ENCODE peak calls at places on chromosomes 2 and 18, in ten cellular contexts. One of them, this sample, is unnamed.

GRCh38 chr2:71005271-71006202 is 10.9 kb upstream of the TEX261 start:
- DNase-seq in GM20000: no peak
- DNase-seq in cardiac muscle cell: no peak
- DNase-seq in fibroblast of the aortic adventitia: no peak
- DNase-seq in IMR-90: no peak
- DNase-seq in endothelial cell: no peak
- DNase-seq in fibroblast of pulmonary artery: no peak
- DNase-seq in H9: no peak
- DNase-seq in HL-60: no peak
- DNase-seq in fibroblast of lung: no peak
- DNase-seq in this sample: no peak

GRCh38 chr2:63853527-63854310 is 12.0 kb downstream of the UGP2 start:
- DNase-seq in cardiac muscle cell: no peak
- DNase-seq in endothelial cell: no peak
- DNase-seq in fibroblast of the aortic adventitia: peak; percentile 57
- DNase-seq in GM20000: no peak
- DNase-seq in fibroblast of pulmonary artery: peak; percentile 77
- DNase-seq in fibroblast of lung: peak; percentile 70
- DNase-seq in IMR-90: no peak
- DNase-seq in HL-60: peak; percentile 5
- DNase-seq in H9: no peak
- DNase-seq in this sample: no peak

GRCh38 chr2:101305492-101306123 is 2.9 kb downstream of the RNF149 start:
- DNase-seq in endothelial cell: no peak
- DNase-seq in fibroblast of lung: peak; percentile 47
- DNase-seq in HL-60: no peak
- DNase-seq in GM20000: no peak
- DNase-seq in IMR-90: peak; percentile 74
- DNase-seq in cardiac muscle cell: no peak
- DNase-seq in fibroblast of the aortic adventitia: peak; percentile 58
- DNase-seq in fibroblast of pulmonary artery: peak; percentile 63
- DNase-seq in H9: no peak
- DNase-seq in this sample: no peak

GRCh38 chr2:127145255-127145899 is 38.4 kb upstream of the BIN1 start:
- DNase-seq in fibroblast of the aortic adventitia: peak; percentile 27
- DNase-seq in endothelial cell: no peak
- DNase-seq in GM20000: no peak
- DNase-seq in cardiac muscle cell: no peak
- DNase-seq in fibroblast of pulmonary artery: no peak
- DNase-seq in fibroblast of lung: no peak
- DNase-seq in H9: no peak
- DNase-seq in HL-60: no peak
- DNase-seq in IMR-90: peak; percentile 27
- DNase-seq in this sample: no peak

GRCh38 chr2:127313359-127313758 is 19.4 kb upstream of the ERCC3 start:
- DNase-seq in fibroblast of lung: no peak
- DNase-seq in fibroblast of the aortic adventitia: no peak
- DNase-seq in HL-60: no peak
- DNase-seq in cardiac muscle cell: no peak
- DNase-seq in H9: no peak
- DNase-seq in GM20000: peak; percentile 42
- DNase-seq in IMR-90: no peak
- DNase-seq in fibroblast of pulmonary artery: no peak
- DNase-seq in endothelial cell: no peak
- DNase-seq in this sample: no peak

GRCh38 chr2:67574230-67574629 is 177.1 kb downstream of the ETAA1 start:
- DNase-seq in fibroblast of lung: peak; percentile 63
- DNase-seq in HL-60: no peak
- DNase-seq in H9: no peak
- DNase-seq in fibroblast of the aortic adventitia: peak; percentile 84
- DNase-seq in endothelial cell: no peak
- DNase-seq in IMR-90: peak; percentile 88
- DNase-seq in GM20000: no peak
- DNase-seq in cardiac muscle cell: no peak
- DNase-seq in fibroblast of pulmonary artery: peak; percentile 88
- DNase-seq in this sample: no peak

GRCh38 chr2:126704434-126705165 is 48.6 kb downstream of the GYPC start:
- DNase-seq in endothelial cell: no peak
- DNase-seq in fibroblast of the aortic adventitia: peak; percentile 59
- DNase-seq in fibroblast of lung: peak; percentile 37
- DNase-seq in GM20000: no peak
- DNase-seq in IMR-90: peak; percentile 61
- DNase-seq in HL-60: no peak
- DNase-seq in cardiac muscle cell: no peak
- DNase-seq in fibroblast of pulmonary artery: peak; percentile 46
- DNase-seq in H9: no peak
- DNase-seq in this sample: no peak

GRCh38 chr18:32742620-32743019 is 30.2 kb downstream of the KLHL14 start:
- DNase-seq in fibroblast of pulmonary artery: no peak
- DNase-seq in GM20000: no peak
- DNase-seq in endothelial cell: no peak
- DNase-seq in cardiac muscle cell: no peak
- DNase-seq in fibroblast of lung: no peak
- DNase-seq in H9: peak; percentile 33
- DNase-seq in fibroblast of the aortic adventitia: no peak
- DNase-seq in HL-60: no peak
- DNase-seq in IMR-90: no peak
- DNase-seq in this sample: no peak

GRCh38 chr2:237663517-237663916 is 36.1 kb downstream of the LRRFIP1 start:
- DNase-seq in H9: no peak
- DNase-seq in fibroblast of pulmonary artery: no peak
- DNase-seq in endothelial cell: no peak
- DNase-seq in GM20000: no peak
- DNase-seq in fibroblast of lung: peak; percentile 50
- DNase-seq in fibroblast of the aortic adventitia: no peak
- DNase-seq in IMR-90: no peak
- DNase-seq in cardiac muscle cell: no peak
- DNase-seq in HL-60: no peak
- DNase-seq in this sample: no peak

GRCh38 chr2:237667891-237668290 is 40.5 kb downstream of the LRRFIP1 start:
- DNase-seq in cardiac muscle cell: no peak
- DNase-seq in fibroblast of lung: no peak
- DNase-seq in fibroblast of the aortic adventitia: no peak
- DNase-seq in HL-60: no peak
- DNase-seq in endothelial cell: no peak
- DNase-seq in H9: no peak
- DNase-seq in IMR-90: no peak
- DNase-seq in GM20000: no peak
- DNase-seq in fibroblast of pulmonary artery: no peak
- DNase-seq in this sample: no peak

GRCh38 chr2:237664151-237664550 is 36.8 kb downstream of the LRRFIP1 start:
- DNase-seq in fibroblast of lung: no peak
- DNase-seq in fibroblast of pulmonary artery: no peak
- DNase-seq in H9: no peak
- DNase-seq in fibroblast of the aortic adventitia: no peak
- DNase-seq in HL-60: no peak
- DNase-seq in endothelial cell: no peak
- DNase-seq in GM20000: no peak
- DNase-seq in cardiac muscle cell: no peak
- DNase-seq in IMR-90: no peak
- DNase-seq in this sample: no peak

GRCh38 chr2:237666606-237667005 is 39.2 kb downstream of the LRRFIP1 start:
- DNase-seq in endothelial cell: no peak
- DNase-seq in cardiac muscle cell: no peak
- DNase-seq in fibroblast of the aortic adventitia: no peak
- DNase-seq in fibroblast of lung: no peak
- DNase-seq in HL-60: no peak
- DNase-seq in IMR-90: no peak
- DNase-seq in GM20000: no peak
- DNase-seq in fibroblast of pulmonary artery: no peak
- DNase-seq in H9: no peak
- DNase-seq in this sample: no peak

DNA sequence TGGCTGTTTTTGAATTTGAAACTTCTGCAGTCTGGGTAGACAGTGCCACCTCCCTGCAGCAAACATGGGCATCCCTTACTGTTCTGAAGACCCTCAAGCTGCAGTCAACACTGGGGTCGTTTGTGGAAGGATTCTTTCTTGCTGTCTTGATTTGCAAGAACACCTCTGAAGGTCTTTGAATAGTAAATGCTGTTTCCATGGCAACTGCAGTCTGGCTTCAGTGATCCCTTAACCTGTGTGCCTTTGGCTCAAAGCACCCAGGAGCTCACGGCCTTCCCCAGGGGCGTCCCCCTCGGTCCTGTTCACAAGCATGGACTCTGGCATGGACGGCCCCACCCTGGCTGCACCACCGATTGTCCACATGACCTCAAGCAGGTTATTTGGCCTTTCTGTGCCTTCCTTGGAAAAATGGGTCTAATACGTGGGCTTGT is 38.3 kb downstream of the LRRFIP1 start:
- DNase-seq in fibroblast of pulmonary artery: no peak
- DNase-seq in H9: peak; percentile 68
- DNase-seq in endothelial cell: no peak
- DNase-seq in GM20000: peak; percentile 45
- DNase-seq in cardiac muscle cell: no peak
- DNase-seq in IMR-90: no peak
- DNase-seq in fibroblast of lung: no peak
- DNase-seq in HL-60: no peak
- DNase-seq in fibroblast of the aortic adventitia: no peak
- DNase-seq in this sample: no peak
- TF ChIP-seq CTCF in fibroblast of pulmonary artery: no peak
- TF ChIP-seq CTCF in H9: no peak
- TF ChIP-seq CTCF in endothelial cell: no peak
- TF ChIP-seq CTCF in GM20000: no peak
- TF ChIP-seq CTCF in cardiac muscle cell: no peak
- TF ChIP-seq CTCF in IMR-90: no peak
- TF ChIP-seq CTCF in fibroblast of lung: no peak
- TF ChIP-seq CTCF in HL-60: no peak
- TF ChIP-seq CTCF in fibroblast of the aortic adventitia: no peak
- TF ChIP-seq CTCF in this sample: no peak

GRCh38 chr18:2994603-2995432 is 18.1 kb downstream of the LPIN2 start:
- DNase-seq in fibroblast of pulmonary artery: no peak
- DNase-seq in cardiac muscle cell: no peak
- DNase-seq in IMR-90: no peak
- DNase-seq in HL-60: peak; percentile 66
- DNase-seq in fibroblast of the aortic adventitia: no peak
- DNase-seq in GM20000: peak; percentile 52
- DNase-seq in fibroblast of lung: no peak
- DNase-seq in H9: no peak
- DNase-seq in endothelial cell: peak; percentile 9
- DNase-seq in this sample: peak; percentile 47
- TF ChIP-seq CTCF in fibroblast of pulmonary artery: peak; percentile 7
- TF ChIP-seq CTCF in cardiac muscle cell: peak; percentile 12
- TF ChIP-seq CTCF in IMR-90: peak; percentile 19
- TF ChIP-seq CTCF in HL-60: peak; percentile 36
- TF ChIP-seq CTCF in fibroblast of the aortic adventitia: no peak
- TF ChIP-seq CTCF in GM20000: peak; percentile 58
- TF ChIP-seq CTCF in fibroblast of lung: no peak
- TF ChIP-seq CTCF in H9: peak; percentile 60
- TF ChIP-seq CTCF in endothelial cell: no peak
- TF ChIP-seq CTCF in this sample: no peak

GRCh38 chr18:31510319-31510718 is 12.3 kb downstream of the DSG2 start:
- DNase-seq in IMR-90: no peak
- DNase-seq in fibroblast of the aortic adventitia: no peak
- DNase-seq in GM20000: no peak
- DNase-seq in HL-60: no peak
- DNase-seq in fibroblast of pulmonary artery: no peak
- DNase-seq in cardiac muscle cell: no peak
- DNase-seq in fibroblast of lung: no peak
- DNase-seq in H9: no peak
- DNase-seq in endothelial cell: no peak
- DNase-seq in this sample: no peak

GRCh38 chr18:31512203-31512764 is 14.3 kb downstream of the DSG2 start:
- DNase-seq in fibroblast of lung: peak; percentile 48
- DNase-seq in HL-60: no peak
- DNase-seq in fibroblast of the aortic adventitia: peak; percentile 35
- DNase-seq in cardiac muscle cell: no peak
- DNase-seq in GM20000: no peak
- DNase-seq in endothelial cell: no peak
- DNase-seq in IMR-90: peak; percentile 71
- DNase-seq in fibroblast of pulmonary artery: peak; percentile 83
- DNase-seq in H9: no peak
- DNase-seq in this sample: no peak

GRCh38 chr18:31509571-31509970 is 11.6 kb downstream of the DSG2 start:
- DNase-seq in fibroblast of the aortic adventitia: no peak
- DNase-seq in IMR-90: no peak
- DNase-seq in fibroblast of pulmonary artery: no peak
- DNase-seq in GM20000: no peak
- DNase-seq in fibroblast of lung: no peak
- DNase-seq in HL-60: no peak
- DNase-seq in cardiac muscle cell: no peak
- DNase-seq in endothelial cell: no peak
- DNase-seq in H9: no peak
- DNase-seq in this sample: no peak

GRCh38 chr18:31513189-31513907 is 15.4 kb downstream of the DSG2 start:
- DNase-seq in HL-60: no peak
- DNase-seq in fibroblast of pulmonary artery: peak; percentile 75
- DNase-seq in GM20000: no peak
- DNase-seq in cardiac muscle cell: no peak
- DNase-seq in fibroblast of lung: peak; percentile 21
- DNase-seq in H9: no peak
- DNase-seq in IMR-90: peak; percentile 48
- DNase-seq in endothelial cell: no peak
- DNase-seq in fibroblast of the aortic adventitia: peak; percentile 11
- DNase-seq in this sample: no peak

DNA sequence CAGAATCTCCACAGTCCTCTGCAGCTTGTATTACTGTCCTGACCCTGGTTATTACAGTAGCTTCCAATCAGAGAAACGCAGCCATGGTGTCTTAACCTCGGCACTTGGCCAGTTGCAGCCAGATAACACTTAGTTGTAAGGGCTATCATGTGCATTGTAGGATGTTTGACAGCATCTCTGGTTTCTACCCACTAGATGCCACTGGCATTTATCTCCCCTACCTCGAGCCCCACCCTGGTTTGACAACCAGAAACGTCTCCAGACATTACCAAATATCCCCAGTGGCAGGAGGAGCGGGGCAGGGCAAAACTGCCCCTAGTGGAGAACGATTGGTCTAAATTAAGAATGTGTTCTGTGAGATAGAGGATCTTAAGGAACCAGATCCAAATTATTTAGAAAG is 13.1 kb downstream of the DSG2 start:
- DNase-seq in IMR-90: no peak
- DNase-seq in HL-60: no peak
- DNase-seq in fibroblast of pulmonary artery: no peak
- DNase-seq in cardiac muscle cell: no peak
- DNase-seq in H9: no peak
- DNase-seq in fibroblast of the aortic adventitia: no peak
- DNase-seq in endothelial cell: no peak
- DNase-seq in fibroblast of lung: no peak
- DNase-seq in GM20000: no peak
- DNase-seq in this sample: no peak
- TF ChIP-seq CTCF in IMR-90: no peak
- TF ChIP-seq CTCF in HL-60: no peak
- TF ChIP-seq CTCF in fibroblast of pulmonary artery: peak; percentile 8
- TF ChIP-seq CTCF in cardiac muscle cell: peak; percentile 20
- TF ChIP-seq CTCF in H9: peak; percentile 61
- TF ChIP-seq CTCF in fibroblast of the aortic adventitia: no peak
- TF ChIP-seq CTCF in endothelial cell: peak; percentile 27
- TF ChIP-seq CTCF in fibroblast of lung: no peak
- TF ChIP-seq CTCF in GM20000: no peak
- TF ChIP-seq CTCF in this sample: no peak

DNA sequence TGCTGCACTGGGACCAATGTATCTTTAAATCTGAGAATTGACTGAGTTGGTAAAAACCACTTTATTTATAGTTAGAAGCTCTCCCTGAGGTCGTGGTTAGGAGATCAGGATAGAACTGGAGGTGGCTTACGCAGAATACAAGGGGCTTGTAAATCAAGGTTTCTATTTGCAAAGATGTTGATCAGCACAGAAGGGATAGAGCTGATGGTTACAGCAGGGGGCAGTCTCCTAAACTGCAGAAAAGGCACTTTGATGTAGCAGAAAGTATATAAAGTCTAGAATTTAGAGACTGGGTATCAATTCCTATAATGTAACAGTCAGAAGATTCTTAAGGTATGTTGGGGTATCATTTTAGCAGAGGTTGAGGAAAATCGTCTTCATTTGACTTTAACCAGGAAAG is 25.2 kb upstream of the ACVR1 start:
- DNase-seq in IMR-90: no peak
- DNase-seq in HL-60: no peak
- DNase-seq in fibroblast of lung: no peak
- DNase-seq in fibroblast of pulmonary artery: no peak
- DNase-seq in fibroblast of the aortic adventitia: no peak
- DNase-seq in cardiac muscle cell: no peak
- DNase-seq in H9: no peak
- DNase-seq in GM20000: no peak
- DNase-seq in endothelial cell: no peak
- DNase-seq in this sample: no peak
- TF ChIP-seq CTCF in IMR-90: no peak
- TF ChIP-seq CTCF in HL-60: no peak
- TF ChIP-seq CTCF in fibroblast of lung: no peak
- TF ChIP-seq CTCF in fibroblast of pulmonary artery: peak; percentile 33
- TF ChIP-seq CTCF in fibroblast of the aortic adventitia: no peak
- TF ChIP-seq CTCF in cardiac muscle cell: peak; percentile 25
- TF ChIP-seq CTCF in H9: peak; percentile 63
- TF ChIP-seq CTCF in GM20000: no peak
- TF ChIP-seq CTCF in endothelial cell: no peak
- TF ChIP-seq CTCF in this sample: no peak